ENCODE peak calls at places on chromosomes 12 and 14, in seven cellular contexts. V is brain microvascular endothelial cell, W is left lung, R is tibial artery, Q is A549, O is sigmoid colon, U is upper lobe of left lung. T is an unnamed sample.

GRCh38 chr14:95477411-95478089 is 38.9 kb downstream of the SYNE3 start:
- DNase-seq in V (no peak), W (no peak), R (no peak), Q (no peak), O (no peak), U (no peak), T (no peak)

GRCh38 chr12:3097186-3097804 is 20.1 kb downstream of the TSPAN9 start:
- DNase-seq in V (peak), W (no peak), R (peak), Q (no peak), O (no peak), U (peak), T (no peak)

GRCh38 chr14:94173885-94174621 is at the start of gene PPP4R4:
- DNase-seq in V (peak), W (peak), R (peak), Q (peak), O (peak), U (peak), T (peak)

GRCh38 chr12:75994069-75994740 is 37.4 kb downstream of the PHLDA1 start:
- DNase-seq in V (no peak), W (no peak), R (no peak), Q (no peak), O (no peak), U (no peak), T (no peak)

GRCh38 chr14:103705158-103705523 is 10.1 kb downstream of the XRCC3 start:
- DNase-seq in V (no peak), W (peak), R (peak), Q (no peak), O (peak), U (peak), T (no peak)

GRCh38 chr12:76781321-76781720 is 17.4 kb downstream of the ZDHHC17 start:
- DNase-seq in V (no peak), W (no peak), R (no peak), Q (no peak), O (no peak), U (no peak), T (no peak)

GRCh38 chr12:103880299-103881142 is 39.5 kb upstream of the NT5DC3 start:
- DNase-seq in V (no peak), W (no peak), R (no peak), Q (no peak), O (no peak), U (no peak), T (peak)

GRCh38 chr12:111699962-111700361 is 14.1 kb downstream of the ACAD10 start:
- DNase-seq in V (no peak), W (no peak), R (no peak), Q (no peak), O (no peak), U (no peak), T (no peak)

GRCh38 chr12:68259318-68259940 is 6.0 kb upstream of the IL22 start:
- DNase-seq in V (peak), W (no peak), R (no peak), Q (no peak), O (no peak), U (no peak), T (no peak)

GRCh38 chr14:22987291-22987690 is 4.9 kb upstream of the AJUBA start:
- DNase-seq in V (no peak), W (no peak), R (no peak), Q (no peak), O (peak), U (no peak), T (no peak)

GRCh38 chr14:65329911-65330310 is 82.6 kb upstream of the FUT8 start:
- DNase-seq in V (no peak), W (no peak), R (no peak), Q (no peak), O (no peak), U (no peak), T (no peak)

GRCh38 chr14:62710811-62711210 is 334.4 kb downstream of the KCNH5 start:
- DNase-seq in V (no peak), W (no peak), R (no peak), Q (no peak), O (no peak), U (no peak), T (no peak)

GRCh38 chr14:28831126-28831525 is 64.5 kb downstream of the FOXG1 start:
- DNase-seq in V (no peak), W (no peak), R (no peak), Q (no peak), O (no peak), U (no peak), T (peak)

GRCh38 chr14:89504084-89504483 is 87.1 kb upstream of the FOXN3 start:
- DNase-seq in V (no peak), W (no peak), R (no peak), Q (no peak), O (no peak), U (no peak), T (no peak)

GRCh38 chr14:49971156-49972141 is 78.6 kb downstream of the ARF6 start:
- DNase-seq in V (no peak), W (no peak), R (no peak), Q (no peak), O (no peak), U (no peak), T (peak)

GRCh38 chr12:53190108-53190729 is 9.5 kb upstream of the CSAD start:
- DNase-seq in V (peak), W (no peak), R (peak), Q (peak), O (peak), U (peak), T (no peak)

GRCh38 chr14:22822619-22823551 is 6.8 kb upstream of the MRPL52 start:
- DNase-seq in V (peak), W (peak), R (peak), Q (peak), O (peak), U (peak), T (no peak)

GRCh38 chr14:74238974-74239847 is at the start of gene VSX2:
- DNase-seq in V (no peak), W (no peak), R (no peak), Q (no peak), O (no peak), U (no peak), T (no peak)

GRCh38 chr14:102796661-102797190 is 19.5 kb downstream of the TRAF3 start:
- DNase-seq in V (no peak), W (no peak), R (peak), Q (no peak), O (no peak), U (no peak), T (no peak)

GRCh38 chr12:131209082-131210070 is 255.7 kb downstream of the ADGRD1 start:
- DNase-seq in V (no peak), W (no peak), R (no peak), Q (no peak), O (peak), U (peak), T (no peak)

GRCh38 chr12:111445311-111446043 is 39.8 kb downstream of the SH2B3 start:
- DNase-seq in V (no peak), W (no peak), R (no peak), Q (no peak), O (peak), U (no peak), T (no peak)

GRCh38 chr12:58425481-58426392 is 484.4 kb downstream of the ATP23 start:
- DNase-seq in V (peak), W (no peak), R (no peak), Q (peak), O (no peak), U (peak), T (peak)

GRCh38 chr12:120012067-120012621 is 23.1 kb downstream of the BICDL1 start:
- DNase-seq in V (peak), W (no peak), R (no peak), Q (peak), O (no peak), U (no peak), T (peak)

GRCh38 chr12:122961551-122962329 is 4.5 kb downstream of the ABCB9 start:
- DNase-seq in V (no peak), W (peak), R (no peak), Q (no peak), O (no peak), U (no peak), T (no peak)

GRCh38 chr14:58501214-58501816 is 73.8 kb downstream of the KIAA0586 start:
- DNase-seq in V (peak), W (no peak), R (no peak), Q (peak), O (no peak), U (no peak), T (peak)

GRCh38 chr12:120142231-120142877 is 25.8 kb upstream of the RAB35 start:
- DNase-seq in V (peak), W (no peak), R (no peak), Q (no peak), O (no peak), U (no peak), T (no peak)

GRCh38 chr12:109347579-109347978 is at the start of gene MYO1H:
- DNase-seq in V (no peak), W (no peak), R (no peak), Q (no peak), O (no peak), U (no peak), T (no peak)

GRCh38 chr14:51521764-51522163 is 129.9 kb upstream of the FRMD6 start:
- DNase-seq in V (peak), W (no peak), R (no peak), Q (no peak), O (no peak), U (no peak), T (no peak)

GRCh38 chr14:93832665-93833064 is 44.4 kb upstream of the PRIMA1 start:
- DNase-seq in V (no peak), W (no peak), R (no peak), Q (no peak), O (peak), U (peak), T (no peak)

GRCh38 chr12:95497031-95497430 is 23.1 kb downstream of the METAP2 start:
- DNase-seq in V (no peak), W (no peak), R (no peak), Q (no peak), O (no peak), U (no peak), T (no peak)

GRCh38 chr12:42360747-42361403 is 34.9 kb downstream of the PPHLN1 start:
- DNase-seq in V (no peak), W (no peak), R (no peak), Q (no peak), O (no peak), U (no peak), T (no peak)

GRCh38 chr12:42361909-42362706 is 36.1 kb downstream of the PPHLN1 start:
- DNase-seq in V (peak), W (no peak), R (no peak), Q (no peak), O (no peak), U (no peak), T (no peak)

GRCh38 chr12:42356344-42356743 is 30.4 kb downstream of the PPHLN1 start:
- DNase-seq in V (no peak), W (no peak), R (no peak), Q (no peak), O (no peak), U (no peak), T (no peak)
- H3K4me3 ChIP-seq in V (no peak), W (no peak), R (no peak), Q (no peak), O (no peak), U (no peak), T (no peak)

GRCh38 chr12:132218915-132219314 is 74.7 kb downstream of the NOC4L start:
- DNase-seq in V (no peak), W (no peak), R (no peak), Q (peak), O (no peak), U (no peak), T (no peak)
- TF ChIP-seq CTCF in V (peak), W (no peak), R (no peak), Q (peak), O (no peak), U (no peak), T (peak)

DNA sequence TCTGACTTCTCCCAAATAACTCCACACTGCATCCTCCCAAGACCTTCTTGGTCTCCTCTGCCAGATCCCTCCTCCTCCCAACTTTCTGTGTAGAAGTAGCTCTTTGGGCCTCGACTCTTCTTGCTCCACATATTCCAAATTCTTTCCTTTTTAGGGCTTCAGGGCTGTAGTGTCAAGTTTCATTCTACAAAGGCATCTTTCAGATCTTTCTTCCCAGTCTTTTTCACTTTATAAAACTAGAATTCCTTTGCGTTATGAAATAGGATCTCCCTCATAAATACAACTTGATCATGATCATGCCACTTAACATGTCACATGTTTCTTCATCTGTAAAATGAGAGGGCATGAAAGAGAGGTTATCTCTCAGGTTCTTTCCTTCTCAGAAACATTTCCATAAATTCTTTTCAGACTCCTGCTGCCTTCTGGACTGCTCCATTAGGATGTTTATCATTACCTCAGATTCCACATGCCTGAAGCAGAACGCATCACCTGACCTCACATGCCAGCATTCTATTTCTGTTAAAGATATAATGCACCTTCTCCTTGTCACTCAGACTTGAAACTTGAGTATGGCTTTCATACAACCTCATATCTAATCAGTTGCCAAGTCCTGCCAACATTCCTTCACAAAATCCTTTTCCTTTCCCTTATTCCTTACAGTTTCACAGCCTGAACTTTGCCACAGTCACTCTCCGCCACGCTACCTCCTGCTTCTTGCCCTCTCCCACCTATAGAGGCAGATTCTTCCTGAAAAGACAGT is 8.5 kb downstream of the SLC38A1 start:
- DNase-seq in V (no peak), W (no peak), R (no peak), Q (no peak), O (no peak), U (no peak), T (no peak)
- H3K4me3 ChIP-seq in V (no peak), W (no peak), R (no peak), Q (no peak), O (no peak), U (no peak), T (no peak)

GRCh38 chr12:115946867-115947695 is 330.4 kb downstream of the MED13L start:
- DNase-seq in V (no peak), W (no peak), R (no peak), Q (no peak), O (no peak), U (no peak), T (no peak)
- TF ChIP-seq CTCF in V (peak), W (no peak), R (no peak), Q (peak), O (no peak), U (no peak), T (peak)

GRCh38 chr14:34766060-34766459 is 51.7 kb upstream of the CFL2 start:
- DNase-seq in V (no peak), W (no peak), R (no peak), Q (no peak), O (no peak), U (no peak), T (no peak)
- H3K4me3 ChIP-seq in V (no peak), W (no peak), R (no peak), Q (no peak), O (no peak), U (no peak), T (no peak)

DNA sequence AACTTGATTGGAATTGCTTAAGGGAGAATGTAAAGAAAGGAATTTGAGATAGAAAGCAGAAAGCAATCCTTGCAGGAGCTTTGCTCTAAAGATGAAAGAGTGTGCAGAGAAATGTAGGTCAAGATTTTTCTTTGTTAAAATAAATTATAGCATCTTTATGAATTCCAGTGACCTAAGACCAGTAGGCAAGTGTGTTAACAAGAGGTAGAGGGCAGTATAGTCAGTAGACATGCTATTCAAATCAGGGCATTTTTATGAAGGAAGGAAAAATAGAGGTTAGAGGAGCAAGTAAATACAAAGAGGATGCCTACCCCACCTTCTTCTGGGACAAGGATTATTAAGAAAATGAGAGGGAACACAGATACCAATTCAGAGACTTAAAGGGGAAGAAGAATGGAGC is 148.5 kb downstream of the PLCZ1 start:
- DNase-seq in V (no peak), W (no peak), R (no peak), Q (no peak), O (no peak), U (no peak), T (no peak)
- TF ChIP-seq CTCF in V (no peak), W (no peak), R (no peak), Q (no peak), O (no peak), U (no peak), T (no peak)

DNA sequence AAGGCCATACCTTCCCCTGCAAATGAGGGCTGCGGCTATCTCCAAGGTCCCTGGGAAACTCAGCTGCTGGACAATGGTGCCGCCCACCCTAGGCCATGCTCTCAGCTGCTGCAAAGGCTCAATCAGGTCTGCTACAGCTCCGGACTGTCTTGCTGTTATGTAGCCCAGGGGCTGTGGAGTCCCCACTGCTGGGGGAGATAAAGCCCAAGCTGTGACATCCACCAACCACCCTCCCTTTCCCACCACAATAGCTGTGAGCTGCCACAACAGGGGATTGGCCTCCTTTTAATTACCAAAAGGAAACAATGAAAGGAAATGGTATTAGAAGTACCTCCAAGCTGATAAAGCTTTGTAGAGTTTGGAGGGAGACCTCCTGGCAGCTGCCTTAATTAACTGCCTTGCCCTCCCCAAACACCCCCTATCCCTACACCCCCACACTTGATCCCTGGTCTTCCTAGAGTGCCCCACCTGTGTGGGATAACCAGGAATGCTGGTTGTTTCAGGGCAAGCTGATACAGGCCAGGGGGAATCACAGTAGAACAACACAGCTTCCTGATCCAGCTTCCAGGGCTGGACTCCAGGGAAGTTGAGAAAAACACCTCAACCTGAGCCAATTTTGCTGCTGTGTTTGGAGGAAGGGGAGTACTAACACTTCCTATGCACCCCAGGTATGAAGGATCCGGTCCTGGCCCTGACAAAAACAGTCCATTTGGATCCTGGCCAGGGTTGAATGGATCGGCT is at the start of gene VWF:
- DNase-seq in V (no peak), W (no peak), R (no peak), Q (no peak), O (no peak), U (no peak), T (no peak)
- H3K4me3 ChIP-seq in V (no peak), W (peak), R (peak), Q (no peak), O (peak), U (peak), T (no peak)

GRCh38 chr12:14418526-14418925 is 53.0 kb downstream of the ATF7IP start:
- DNase-seq in V (no peak), W (no peak), R (no peak), Q (no peak), O (no peak), U (no peak), T (no peak)
- TF ChIP-seq CTCF in V (peak), W (peak), R (peak), Q (no peak), O (no peak), U (no peak), T (no peak)

T was measured in GM12864.